ENCODE peak calls at places on chromosomes 13 and 19, in eight cellular contexts. One of them, this sample, is unnamed.

GRCh38 chr13:29924482-29924884 is 74.1 kb upstream of the UBL3 start:
- DNase-seq in activated CD8-positive, alpha-beta memory T cell treated with anti-CD3 and anti-CD28 coated beads, Interleukin-2, amount 50 U/mL, for 4 hours: no peak
- DNase-seq in HL-60: no peak
- DNase-seq in nucleus accumbens: no peak
- DNase-seq in DMS79: peak
- DNase-seq in fibroblast of pulmonary artery: peak
- DNase-seq in GM12865: no peak
- DNase-seq in NCI-H460: no peak
- DNase-seq in this sample: no peak

GRCh38 chr13:30895773-30896172 is 10.3 kb upstream of the MEDAG start:
- DNase-seq in nucleus accumbens: no peak
- DNase-seq in DMS79: no peak
- DNase-seq in NCI-H460: no peak
- DNase-seq in fibroblast of pulmonary artery: peak
- DNase-seq in activated CD8-positive, alpha-beta memory T cell treated with anti-CD3 and anti-CD28 coated beads, Interleukin-2, amount 50 U/mL, for 4 hours: no peak
- DNase-seq in HL-60: no peak
- DNase-seq in GM12865: no peak
- DNase-seq in this sample: no peak

GRCh38 chr19:1423445-1424181 is 14.6 kb upstream of the RPS15 start:
- DNase-seq in nucleus accumbens: no peak
- DNase-seq in NCI-H460: no peak
- DNase-seq in fibroblast of pulmonary artery: no peak
- DNase-seq in DMS79: no peak
- DNase-seq in activated CD8-positive, alpha-beta memory T cell treated with anti-CD3 and anti-CD28 coated beads, Interleukin-2, amount 50 U/mL, for 4 hours: no peak
- DNase-seq in GM12865: no peak
- DNase-seq in HL-60: peak
- DNase-seq in this sample: no peak

GRCh38 chr19:50496189-50497029 is 14.6 kb downstream of the JOSD2 start:
- DNase-seq in DMS79: no peak
- DNase-seq in NCI-H460: no peak
- DNase-seq in activated CD8-positive, alpha-beta memory T cell treated with anti-CD3 and anti-CD28 coated beads, Interleukin-2, amount 50 U/mL, for 4 hours: no peak
- DNase-seq in HL-60: no peak
- DNase-seq in fibroblast of pulmonary artery: no peak
- DNase-seq in nucleus accumbens: peak
- DNase-seq in GM12865: no peak
- DNase-seq in this sample: no peak

GRCh38 chr19:4066176-4066606 is 508 bp downstream of the ZBTB7A start:
- DNase-seq in NCI-H460: no peak
- DNase-seq in HL-60: no peak
- DNase-seq in activated CD8-positive, alpha-beta memory T cell treated with anti-CD3 and anti-CD28 coated beads, Interleukin-2, amount 50 U/mL, for 4 hours: peak
- DNase-seq in DMS79: no peak
- DNase-seq in nucleus accumbens: peak
- DNase-seq in GM12865: no peak
- DNase-seq in fibroblast of pulmonary artery: no peak
- DNase-seq in this sample: no peak

GRCh38 chr13:110713981-110714797 is 689 bp downstream of the ING1 start:
- DNase-seq in HL-60: peak
- DNase-seq in fibroblast of pulmonary artery: peak
- DNase-seq in nucleus accumbens: peak
- DNase-seq in activated CD8-positive, alpha-beta memory T cell treated with anti-CD3 and anti-CD28 coated beads, Interleukin-2, amount 50 U/mL, for 4 hours: peak
- DNase-seq in NCI-H460: no peak
- DNase-seq in GM12865: peak
- DNase-seq in DMS79: peak
- DNase-seq in this sample: peak

GRCh38 chr19:11064831-11065303 is 24.4 kb upstream of the LDLR start:
- DNase-seq in fibroblast of pulmonary artery: no peak
- DNase-seq in HL-60: no peak
- DNase-seq in activated CD8-positive, alpha-beta memory T cell treated with anti-CD3 and anti-CD28 coated beads, Interleukin-2, amount 50 U/mL, for 4 hours: no peak
- DNase-seq in nucleus accumbens: no peak
- DNase-seq in DMS79: no peak
- DNase-seq in GM12865: no peak
- DNase-seq in NCI-H460: peak
- DNase-seq in this sample: no peak

GRCh38 chr19:3670258-3670795 is 29.9 kb downstream of the PIP5K1C start:
- DNase-seq in GM12865: no peak
- DNase-seq in DMS79: no peak
- DNase-seq in nucleus accumbens: no peak
- DNase-seq in HL-60: no peak
- DNase-seq in fibroblast of pulmonary artery: peak
- DNase-seq in activated CD8-positive, alpha-beta memory T cell treated with anti-CD3 and anti-CD28 coated beads, Interleukin-2, amount 50 U/mL, for 4 hours: no peak
- DNase-seq in NCI-H460: peak
- DNase-seq in this sample: no peak

GRCh38 chr13:98225036-98225940 is 48.2 kb upstream of the RNF113B start:
- DNase-seq in nucleus accumbens: peak
- DNase-seq in GM12865: no peak
- DNase-seq in activated CD8-positive, alpha-beta memory T cell treated with anti-CD3 and anti-CD28 coated beads, Interleukin-2, amount 50 U/mL, for 4 hours: no peak
- DNase-seq in DMS79: peak
- DNase-seq in fibroblast of pulmonary artery: no peak
- DNase-seq in NCI-H460: no peak
- DNase-seq in HL-60: no peak
- DNase-seq in this sample: no peak

GRCh38 chr13:21013682-21014038 is 47.7 kb downstream of the LATS2 start:
- DNase-seq in fibroblast of pulmonary artery: no peak
- DNase-seq in activated CD8-positive, alpha-beta memory T cell treated with anti-CD3 and anti-CD28 coated beads, Interleukin-2, amount 50 U/mL, for 4 hours: no peak
- DNase-seq in GM12865: no peak
- DNase-seq in nucleus accumbens: no peak
- DNase-seq in NCI-H460: no peak
- DNase-seq in HL-60: no peak
- DNase-seq in DMS79: no peak
- DNase-seq in this sample: no peak

GRCh38 chr13:42214445-42214844 is 57.5 kb upstream of the AKAP11 start:
- DNase-seq in GM12865: no peak
- DNase-seq in fibroblast of pulmonary artery: no peak
- DNase-seq in HL-60: no peak
- DNase-seq in NCI-H460: no peak
- DNase-seq in DMS79: no peak
- DNase-seq in activated CD8-positive, alpha-beta memory T cell treated with anti-CD3 and anti-CD28 coated beads, Interleukin-2, amount 50 U/mL, for 4 hours: no peak
- DNase-seq in nucleus accumbens: no peak
- DNase-seq in this sample: no peak

GRCh38 chr19:29098091-29098490 is 114.9 kb downstream of the UQCRFS1 start:
- DNase-seq in nucleus accumbens: no peak
- DNase-seq in fibroblast of pulmonary artery: no peak
- DNase-seq in activated CD8-positive, alpha-beta memory T cell treated with anti-CD3 and anti-CD28 coated beads, Interleukin-2, amount 50 U/mL, for 4 hours: no peak
- DNase-seq in NCI-H460: no peak
- DNase-seq in GM12865: no peak
- DNase-seq in HL-60: no peak
- DNase-seq in DMS79: no peak
- DNase-seq in this sample: no peak